ENCODE peak calls at places on chromosomes 11 and 22, in nine cellular contexts. One of them, this sample, is unnamed.

GRCh38 chr11:133004369-133004768 is 527.9 kb downstream of the OPCML start:
- DNase-seq in fibroblast of lung: no peak
- DNase-seq in Caco-2: no peak
- DNase-seq in sigmoid colon: no peak
- DNase-seq in prostate gland: no peak
- DNase-seq in CD8-positive, alpha-beta T cell: no peak
- DNase-seq in GM13976: no peak
- DNase-seq in pancreas: no peak
- DNase-seq in fibroblast of the aortic adventitia: no peak
- DNase-seq in this sample: no peak

GRCh38 chr11:119318240-119319135 is 1.6 kb upstream of the MCAM start:
- DNase-seq in pancreas: peak
- DNase-seq in CD8-positive, alpha-beta T cell: no peak
- DNase-seq in Caco-2: peak
- DNase-seq in sigmoid colon: peak
- DNase-seq in GM13976: peak
- DNase-seq in prostate gland: no peak
- DNase-seq in fibroblast of the aortic adventitia: peak
- DNase-seq in fibroblast of lung: peak
- DNase-seq in this sample: peak

GRCh38 chr22:32444068-32444467 is 20.2 kb downstream of the BPIFC start:
- DNase-seq in fibroblast of lung: no peak
- DNase-seq in sigmoid colon: no peak
- DNase-seq in fibroblast of the aortic adventitia: no peak
- DNase-seq in GM13976: peak
- DNase-seq in Caco-2: peak
- DNase-seq in CD8-positive, alpha-beta T cell: no peak
- DNase-seq in pancreas: no peak
- DNase-seq in prostate gland: peak
- DNase-seq in this sample: peak

GRCh38 chr11:128726464-128727139 is 32.7 kb downstream of the FLI1 start:
- DNase-seq in fibroblast of the aortic adventitia: no peak
- DNase-seq in sigmoid colon: no peak
- DNase-seq in GM13976: peak
- DNase-seq in CD8-positive, alpha-beta T cell: peak
- DNase-seq in fibroblast of lung: no peak
- DNase-seq in prostate gland: no peak
- DNase-seq in Caco-2: no peak
- DNase-seq in pancreas: no peak
- DNase-seq in this sample: no peak

GRCh38 chr11:41845066-41845465 is 385.6 kb upstream of the LRRC4C start:
- DNase-seq in fibroblast of the aortic adventitia: no peak
- DNase-seq in sigmoid colon: no peak
- DNase-seq in pancreas: no peak
- DNase-seq in Caco-2: no peak
- DNase-seq in prostate gland: no peak
- DNase-seq in fibroblast of lung: no peak
- DNase-seq in CD8-positive, alpha-beta T cell: no peak
- DNase-seq in GM13976: no peak
- DNase-seq in this sample: no peak

GRCh38 chr11:114287154-114287553 is 9.0 kb upstream of the NNMT start:
- DNase-seq in sigmoid colon: no peak
- DNase-seq in prostate gland: no peak
- DNase-seq in fibroblast of lung: no peak
- DNase-seq in CD8-positive, alpha-beta T cell: no peak
- DNase-seq in GM13976: no peak
- DNase-seq in pancreas: no peak
- DNase-seq in fibroblast of the aortic adventitia: no peak
- DNase-seq in Caco-2: no peak
- DNase-seq in this sample: no peak

GRCh38 chr22:23102002-23102655 is 31.8 kb downstream of the GNAZ start:
- DNase-seq in prostate gland: no peak
- DNase-seq in pancreas: no peak
- DNase-seq in GM13976: no peak
- DNase-seq in fibroblast of the aortic adventitia: no peak
- DNase-seq in CD8-positive, alpha-beta T cell: no peak
- DNase-seq in Caco-2: no peak
- DNase-seq in fibroblast of lung: no peak
- DNase-seq in sigmoid colon: no peak
- DNase-seq in this sample: no peak

GRCh38 chr11:70072471-70073187 is 5.5 kb upstream of the ANO1 start:
- DNase-seq in Caco-2: peak
- DNase-seq in fibroblast of lung: no peak
- DNase-seq in fibroblast of the aortic adventitia: no peak
- DNase-seq in pancreas: no peak
- DNase-seq in prostate gland: no peak
- DNase-seq in GM13976: no peak
- DNase-seq in sigmoid colon: peak
- DNase-seq in CD8-positive, alpha-beta T cell: no peak
- DNase-seq in this sample: no peak

GRCh38 chr22:47612136-47612910 is 849.9 kb downstream of the TBC1D22A start:
- DNase-seq in pancreas: no peak
- DNase-seq in GM13976: no peak
- DNase-seq in CD8-positive, alpha-beta T cell: no peak
- DNase-seq in prostate gland: no peak
- DNase-seq in Caco-2: no peak
- DNase-seq in fibroblast of the aortic adventitia: no peak
- DNase-seq in fibroblast of lung: no peak
- DNase-seq in sigmoid colon: no peak
- DNase-seq in this sample: no peak

GRCh38 chr11:32137263-32137662 is 46.4 kb downstream of the RCN1 start:
- DNase-seq in fibroblast of the aortic adventitia: peak
- DNase-seq in prostate gland: no peak
- DNase-seq in pancreas: no peak
- DNase-seq in CD8-positive, alpha-beta T cell: no peak
- DNase-seq in GM13976: no peak
- DNase-seq in sigmoid colon: no peak
- DNase-seq in fibroblast of lung: peak
- DNase-seq in Caco-2: no peak
- DNase-seq in this sample: peak

GRCh38 chr11:61962213-61963015 is 5.0 kb downstream of the FTH1 start:
- DNase-seq in GM13976: no peak
- DNase-seq in Caco-2: peak
- DNase-seq in CD8-positive, alpha-beta T cell: no peak
- DNase-seq in pancreas: peak
- DNase-seq in fibroblast of lung: no peak
- DNase-seq in sigmoid colon: no peak
- DNase-seq in fibroblast of the aortic adventitia: peak
- DNase-seq in prostate gland: no peak
- DNase-seq in this sample: peak

GRCh38 chr11:96161271-96162089 is 181.5 kb downstream of the MAML2 start:
- DNase-seq in sigmoid colon: no peak
- DNase-seq in CD8-positive, alpha-beta T cell: no peak
- DNase-seq in fibroblast of lung: peak
- DNase-seq in Caco-2: no peak
- DNase-seq in fibroblast of the aortic adventitia: peak
- DNase-seq in GM13976: no peak
- DNase-seq in pancreas: no peak
- DNase-seq in prostate gland: no peak
- DNase-seq in this sample: peak

GRCh38 chr11:93747122-93747521 is 5.7 kb downstream of the C11orf54 start:
- DNase-seq in fibroblast of the aortic adventitia: no peak
- DNase-seq in CD8-positive, alpha-beta T cell: no peak
- DNase-seq in prostate gland: no peak
- DNase-seq in fibroblast of lung: no peak
- DNase-seq in pancreas: no peak
- DNase-seq in sigmoid colon: no peak
- DNase-seq in GM13976: peak
- DNase-seq in Caco-2: no peak
- DNase-seq in this sample: no peak

GRCh38 chr11:17985517-17985916 is 27.3 kb downstream of the SERGEF start:
- DNase-seq in CD8-positive, alpha-beta T cell: no peak
- DNase-seq in GM13976: no peak
- DNase-seq in fibroblast of the aortic adventitia: peak
- DNase-seq in prostate gland: peak
- DNase-seq in pancreas: peak
- DNase-seq in fibroblast of lung: peak
- DNase-seq in sigmoid colon: no peak
- DNase-seq in Caco-2: no peak
- DNase-seq in this sample: peak

GRCh38 chr11:27310710-27311109 is 52.3 kb downstream of the CCDC34 start:
- DNase-seq in CD8-positive, alpha-beta T cell: no peak
- DNase-seq in fibroblast of the aortic adventitia: no peak
- DNase-seq in prostate gland: no peak
- DNase-seq in Caco-2: no peak
- DNase-seq in fibroblast of lung: peak
- DNase-seq in GM13976: no peak
- DNase-seq in sigmoid colon: no peak
- DNase-seq in pancreas: no peak
- DNase-seq in this sample: no peak

GRCh38 chr11:132205496-132205895 is 835.1 kb downstream of the NTM start:
- DNase-seq in fibroblast of lung: peak
- DNase-seq in CD8-positive, alpha-beta T cell: no peak
- DNase-seq in pancreas: no peak
- DNase-seq in GM13976: no peak
- DNase-seq in fibroblast of the aortic adventitia: no peak
- DNase-seq in Caco-2: no peak
- DNase-seq in prostate gland: no peak
- DNase-seq in sigmoid colon: no peak
- DNase-seq in this sample: no peak

GRCh38 chr11:38481391-38481790 is 1883.4 kb upstream of the RAG2 start:
- DNase-seq in pancreas: no peak
- DNase-seq in fibroblast of the aortic adventitia: no peak
- DNase-seq in CD8-positive, alpha-beta T cell: no peak
- DNase-seq in sigmoid colon: no peak
- DNase-seq in prostate gland: no peak
- DNase-seq in Caco-2: no peak
- DNase-seq in GM13976: no peak
- DNase-seq in fibroblast of lung: no peak
- DNase-seq in this sample: no peak

GRCh38 chr11:28759311-28759710 is 651.1 kb downstream of the METTL15 start:
- DNase-seq in sigmoid colon: no peak
- DNase-seq in fibroblast of the aortic adventitia: peak
- DNase-seq in fibroblast of lung: peak
- DNase-seq in prostate gland: no peak
- DNase-seq in CD8-positive, alpha-beta T cell: no peak
- DNase-seq in Caco-2: peak
- DNase-seq in pancreas: no peak
- DNase-seq in GM13976: no peak
- DNase-seq in this sample: peak

GRCh38 chr22:46596032-46596441 is 24.1 kb upstream of the GRAMD4 start:
- DNase-seq in prostate gland: no peak
- DNase-seq in pancreas: no peak
- DNase-seq in fibroblast of lung: peak
- DNase-seq in Caco-2: no peak
- DNase-seq in fibroblast of the aortic adventitia: no peak
- DNase-seq in CD8-positive, alpha-beta T cell: no peak
- DNase-seq in sigmoid colon: peak
- DNase-seq in GM13976: no peak
- DNase-seq in this sample: no peak

GRCh38 chr11:46367916-46368267 is 13.6 kb upstream of the MDK start:
- DNase-seq in fibroblast of lung: no peak
- DNase-seq in Caco-2: no peak
- DNase-seq in prostate gland: no peak
- DNase-seq in sigmoid colon: no peak
- DNase-seq in pancreas: no peak
- DNase-seq in fibroblast of the aortic adventitia: no peak
- DNase-seq in CD8-positive, alpha-beta T cell: no peak
- DNase-seq in GM13976: no peak
- DNase-seq in this sample: no peak
- TF ChIP-seq CTCF in fibroblast of lung: no peak
- TF ChIP-seq CTCF in Caco-2: no peak
- TF ChIP-seq CTCF in prostate gland: no peak
- TF ChIP-seq CTCF in sigmoid colon: no peak
- TF ChIP-seq CTCF in pancreas: no peak
- TF ChIP-seq CTCF in fibroblast of the aortic adventitia: no peak
- TF ChIP-seq CTCF in CD8-positive, alpha-beta T cell: no peak
- TF ChIP-seq CTCF in GM13976: no peak
- TF ChIP-seq CTCF in this sample: no peak

DNA sequence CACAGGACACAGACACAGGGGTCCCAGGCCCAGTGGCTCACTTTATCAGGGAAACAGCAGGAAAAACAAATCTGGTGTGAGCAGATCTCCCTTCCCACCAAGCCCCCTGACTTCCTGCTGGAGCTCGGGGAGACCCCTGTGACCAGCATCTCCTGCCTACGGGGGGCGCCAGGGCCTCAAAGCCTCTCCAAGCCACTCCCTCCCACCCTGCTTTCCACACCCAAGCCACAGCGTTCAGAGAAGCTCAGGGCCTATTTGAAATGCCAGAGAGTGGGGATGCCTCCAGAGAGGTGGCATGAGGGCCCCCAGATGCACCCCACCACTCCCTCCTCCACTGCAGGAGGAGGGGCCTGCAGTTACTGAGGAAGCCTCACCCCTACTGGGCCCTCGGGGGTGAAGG is 5.7 kb upstream of the CDKN1C start:
- DNase-seq in pancreas: no peak
- DNase-seq in fibroblast of lung: no peak
- DNase-seq in sigmoid colon: no peak
- DNase-seq in CD8-positive, alpha-beta T cell: no peak
- DNase-seq in fibroblast of the aortic adventitia: no peak
- DNase-seq in Caco-2: no peak
- DNase-seq in GM13976: no peak
- DNase-seq in prostate gland: no peak
- DNase-seq in this sample: no peak
- TF ChIP-seq CTCF in pancreas: no peak
- TF ChIP-seq CTCF in fibroblast of lung: no peak
- TF ChIP-seq CTCF in sigmoid colon: no peak
- TF ChIP-seq CTCF in CD8-positive, alpha-beta T cell: no peak
- TF ChIP-seq CTCF in fibroblast of the aortic adventitia: no peak
- TF ChIP-seq CTCF in Caco-2: no peak
- TF ChIP-seq CTCF in GM13976: no peak
- TF ChIP-seq CTCF in prostate gland: no peak
- TF ChIP-seq CTCF in this sample: peak

DNA sequence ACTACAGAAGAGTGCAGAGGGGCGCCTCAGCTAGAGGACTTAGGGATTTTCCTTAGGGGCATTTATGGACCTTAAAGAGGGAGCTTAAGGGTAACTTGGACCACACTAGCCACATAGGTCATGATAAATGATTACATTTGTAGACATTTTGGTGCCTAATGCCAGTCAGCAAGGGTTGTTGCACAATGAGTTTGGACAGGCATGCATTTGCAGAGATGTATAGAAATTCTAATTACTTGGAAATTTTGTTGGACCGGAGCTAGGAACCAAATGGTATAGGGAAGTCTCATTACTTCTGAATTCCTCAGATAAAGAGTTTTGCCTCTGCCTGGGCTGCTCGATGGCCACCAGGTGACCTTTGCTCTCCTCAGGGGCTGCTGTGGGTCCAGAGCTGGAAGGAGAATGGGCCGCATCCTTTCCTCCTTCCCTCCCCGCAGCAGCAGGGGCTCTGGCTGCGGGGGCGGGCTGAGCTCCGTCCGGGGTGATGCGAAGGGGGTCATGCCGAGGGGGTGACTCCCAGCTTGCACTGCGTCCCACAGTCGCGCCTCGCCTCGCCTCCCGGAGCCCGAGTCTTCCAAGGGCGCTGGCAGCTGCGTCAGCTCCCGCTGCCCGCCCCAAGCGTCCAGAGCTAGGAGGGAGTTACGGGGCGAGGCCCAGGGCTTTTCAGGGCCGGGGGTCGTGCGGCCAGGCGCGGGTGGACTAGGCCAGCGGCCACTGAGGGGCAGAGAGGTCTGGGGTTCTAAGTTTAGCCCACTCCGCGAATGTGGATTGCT is 20.2 kb upstream of the MALAT1 start:
- DNase-seq in CD8-positive, alpha-beta T cell: no peak
- DNase-seq in sigmoid colon: peak
- DNase-seq in prostate gland: no peak
- DNase-seq in Caco-2: peak
- DNase-seq in GM13976: peak
- DNase-seq in fibroblast of lung: peak
- DNase-seq in pancreas: peak
- DNase-seq in fibroblast of the aortic adventitia: peak
- DNase-seq in this sample: peak
- TF ChIP-seq CTCF in CD8-positive, alpha-beta T cell: no peak
- TF ChIP-seq CTCF in sigmoid colon: no peak
- TF ChIP-seq CTCF in prostate gland: no peak
- TF ChIP-seq CTCF in Caco-2: no peak
- TF ChIP-seq CTCF in GM13976: no peak
- TF ChIP-seq CTCF in fibroblast of lung: no peak
- TF ChIP-seq CTCF in pancreas: no peak
- TF ChIP-seq CTCF in fibroblast of the aortic adventitia: no peak
- TF ChIP-seq CTCF in this sample: no peak

GRCh38 chr11:123357353-123357989 is 72.6 kb upstream of the GRAMD1B start:
- DNase-seq in CD8-positive, alpha-beta T cell: no peak
- DNase-seq in GM13976: no peak
- DNase-seq in prostate gland: no peak
- DNase-seq in sigmoid colon: no peak
- DNase-seq in pancreas: no peak
- DNase-seq in Caco-2: no peak
- DNase-seq in fibroblast of lung: no peak
- DNase-seq in fibroblast of the aortic adventitia: no peak
- DNase-seq in this sample: no peak
- TF ChIP-seq CTCF in CD8-positive, alpha-beta T cell: no peak
- TF ChIP-seq CTCF in GM13976: no peak
- TF ChIP-seq CTCF in prostate gland: no peak
- TF ChIP-seq CTCF in sigmoid colon: no peak
- TF ChIP-seq CTCF in pancreas: no peak
- TF ChIP-seq CTCF in Caco-2: no peak
- TF ChIP-seq CTCF in fibroblast of lung: no peak
- TF ChIP-seq CTCF in fibroblast of the aortic adventitia: no peak
- TF ChIP-seq CTCF in this sample: no peak